ENCODE peak calls at places on chromosomes 4 and X, in eight cellular contexts. V is heart left ventricle, S is H1, O is astrocyte of the cerebellum, T is kidney epithelial cell, J is sigmoid colon, C is AG10803, F is IMR-90. P is an unnamed sample.

GRCh38 chr4:102299708-102300107 is 45.6 kb downstream of the SLC39A8 start:
- DNase-seq in V (peak), S (no peak), O (peak), T (peak), J (no peak), C (peak), F (peak), P (no peak)

GRCh38 chr4:86977621-86978184 is 42.9 kb downstream of the AFF1 start:
- DNase-seq in V (no peak), S (no peak), O (no peak), T (peak), J (no peak), C (peak), F (peak), P (peak)

GRCh38 chr4:172998527-172999469 is 169.8 kb upstream of the GALNT7 start:
- DNase-seq in V (no peak), S (no peak), O (peak), T (peak), J (no peak), C (peak), F (peak), P (no peak)

GRCh38 chrX:49710744-49711319 is 15.0 kb upstream of the PAGE1 start:
- DNase-seq in V (no peak), S (no peak), O (no peak), T (no peak), J (no peak), C (no peak), F (no peak), P (no peak)

GRCh38 chrX:48002929-48003328 is 860 bp downstream of the ZNF182 start:
- DNase-seq in V (no peak), S (no peak), O (no peak), T (no peak), J (no peak), C (no peak), F (no peak), P (no peak)

GRCh38 chr4:114320126-114320525 is 278.5 kb upstream of the UGT8 start:
- DNase-seq in V (no peak), S (no peak), O (no peak), T (no peak), J (no peak), C (peak), F (no peak), P (no peak)

GRCh38 chr4:183602444-183603102 is 56.4 kb downstream of the RWDD4 start:
- DNase-seq in V (no peak), S (no peak), O (no peak), T (no peak), J (no peak), C (peak), F (peak), P (no peak)

GRCh38 chr4:20615492-20616136 is 84.6 kb upstream of the PACRGL start:
- DNase-seq in V (no peak), S (no peak), O (no peak), T (peak), J (no peak), C (peak), F (no peak), P (no peak)

GRCh38 chr4:132123870-132124623 is 1025.0 kb upstream of the PCDH10 start:
- DNase-seq in V (no peak), S (no peak), O (no peak), T (no peak), J (no peak), C (no peak), F (peak), P (no peak)

GRCh38 chr4:98446499-98447375 is 185.6 kb downstream of the RAP1GDS1 start:
- DNase-seq in V (no peak), S (no peak), O (peak), T (peak), J (no peak), C (peak), F (peak), P (no peak)

GRCh38 chr4:42460043-42460442 is 62.8 kb downstream of the SHISA3 start:
- DNase-seq in V (no peak), S (no peak), O (no peak), T (no peak), J (no peak), C (no peak), F (no peak), P (no peak)

GRCh38 chr4:4430492-4431195 is 43.7 kb downstream of the NSG1 start:
- DNase-seq in V (no peak), S (no peak), O (peak), T (peak), J (no peak), C (peak), F (peak), P (peak)

GRCh38 chrX:84216406-84216805 is 28.4 kb upstream of the RPS6KA6 start:
- DNase-seq in V (no peak), S (no peak), O (no peak), T (no peak), J (no peak), C (no peak), F (no peak), P (no peak)

GRCh38 chr4:162116085-162116784 is 47.6 kb downstream of the FSTL5 start:
- DNase-seq in V (no peak), S (no peak), O (no peak), T (no peak), J (no peak), C (no peak), F (no peak), P (no peak)
- H3K4me3 ChIP-seq in V (no peak), S (no peak), O (no peak), T (no peak), J (no peak), C (no peak), F (no peak), P (no peak)

DNA sequence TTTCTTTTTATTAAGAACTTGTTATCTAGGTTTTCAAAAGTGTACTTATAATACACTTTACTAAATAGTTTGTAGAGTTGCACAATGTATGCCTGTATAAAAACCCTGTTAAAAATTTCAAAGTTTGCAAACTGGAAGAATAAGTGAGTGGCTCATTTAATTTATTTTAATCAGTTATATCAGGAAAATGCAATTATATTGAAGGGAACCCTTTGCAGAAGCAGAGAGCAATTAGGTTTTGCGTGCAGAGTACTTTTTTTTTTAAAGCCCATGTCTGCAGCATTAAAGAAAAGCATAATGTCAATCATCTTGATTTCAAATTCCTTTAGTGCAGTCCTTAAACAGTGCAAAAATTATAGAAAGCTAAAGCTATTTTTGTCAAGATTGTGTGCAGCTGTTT is 271.3 kb upstream of the LDB2 start:
- DNase-seq in V (no peak), S (no peak), O (no peak), T (no peak), J (no peak), C (no peak), F (no peak), P (no peak)
- H3K4me3 ChIP-seq in V (no peak), S (no peak), O (no peak), T (no peak), J (no peak), C (no peak), F (no peak), P (no peak)

DNA sequence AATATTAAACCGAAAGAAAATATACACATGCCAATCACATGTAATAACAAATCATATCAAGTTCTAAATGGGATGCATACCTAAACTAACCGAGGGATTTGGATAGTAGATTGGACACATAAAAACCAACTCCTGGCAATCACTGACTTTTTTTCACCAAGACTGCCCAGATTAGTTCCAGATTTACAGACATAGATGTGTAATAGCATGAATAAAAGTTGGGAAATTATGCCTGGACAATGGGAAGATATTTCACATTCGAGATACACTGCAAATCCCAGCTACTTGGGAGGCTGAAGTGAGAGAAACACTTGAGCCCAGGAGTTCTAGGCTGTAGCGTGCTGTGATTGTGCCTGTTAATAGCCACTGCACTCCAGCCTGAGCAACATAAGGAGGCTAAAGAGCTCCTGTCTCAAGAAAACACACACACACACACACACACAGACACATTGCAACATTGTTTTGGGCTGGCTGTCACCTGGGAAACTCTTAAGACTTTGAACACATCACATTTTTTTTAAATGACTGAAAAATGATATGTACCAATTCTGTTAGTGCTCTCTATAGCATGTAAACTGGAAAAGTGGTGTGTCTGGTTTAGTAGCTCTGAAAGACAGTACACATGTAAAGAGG is 5.7 kb downstream of the RAB40A start:
- DNase-seq in V (no peak), S (no peak), O (no peak), T (no peak), J (no peak), C (peak), F (no peak), P (no peak)
- H3K4me3 ChIP-seq in V (no peak), S (no peak), O (no peak), T (no peak), J (no peak), C (no peak), F (no peak), P (no peak)

GRCh38 chr4:153792893-153793227 is 4.0 kb upstream of the SFRP2 start:
- DNase-seq in V (no peak), S (no peak), O (no peak), T (no peak), J (no peak), C (no peak), F (no peak), P (no peak)
- H3K4me3 ChIP-seq in V (peak), S (peak), O (peak), T (peak), J (no peak), C (peak), F (no peak), P (no peak)

GRCh38 chr4:88158038-88158359 is 440 bp downstream of the ABCG2 start:
- DNase-seq in V (no peak), S (no peak), O (no peak), T (no peak), J (no peak), C (no peak), F (no peak), P (no peak)
- H3K4me3 ChIP-seq in V (peak), S (peak), O (peak), T (no peak), J (peak), C (peak), F (peak), P (peak)